ENCODE peak calls at places on chromosomes 11 and 22, in four cellular contexts. One of them, this sample, is unnamed.

GRCh38 chr11:80424012-80424695 is 983.3 kb upstream of the TENM4 start:
- DNase-seq in suprapubic skin: no peak
- DNase-seq in epithelial cell of esophagus: no peak
- DNase-seq in ureter: no peak
- DNase-seq in this sample: no peak

GRCh38 chr11:23569547-23569946 is 709.3 kb upstream of the CCDC179 start:
- DNase-seq in suprapubic skin: no peak
- DNase-seq in epithelial cell of esophagus: no peak
- DNase-seq in ureter: no peak
- DNase-seq in this sample: peak

GRCh38 chr22:25847451-25847850 is 105.5 kb downstream of the MYO18B start:
- DNase-seq in suprapubic skin: no peak
- DNase-seq in epithelial cell of esophagus: no peak
- DNase-seq in ureter: no peak
- DNase-seq in this sample: no peak

GRCh38 chr11:35045219-35045819 is 93.7 kb upstream of the CD44 start:
- DNase-seq in suprapubic skin: no peak
- DNase-seq in epithelial cell of esophagus: no peak
- DNase-seq in ureter: no peak
- DNase-seq in this sample: peak

GRCh38 chr11:63583288-63583687 is 20.1 kb upstream of the PLAAT2 start:
- DNase-seq in suprapubic skin: no peak
- DNase-seq in epithelial cell of esophagus: no peak
- DNase-seq in ureter: no peak
- DNase-seq in this sample: no peak

GRCh38 chr11:66555416-66555815 is 8.7 kb downstream of the ACTN3 start:
- DNase-seq in suprapubic skin: no peak
- DNase-seq in epithelial cell of esophagus: no peak
- DNase-seq in ureter: no peak
- DNase-seq in this sample: no peak

GRCh38 chr11:65505434-65506315 is 6.8 kb downstream of the MALAT1 start:
- DNase-seq in suprapubic skin: no peak
- DNase-seq in epithelial cell of esophagus: peak
- DNase-seq in ureter: no peak
- DNase-seq in this sample: no peak

GRCh38 chr11:85394288-85394687 is 232.9 kb downstream of the DLG2 start:
- DNase-seq in suprapubic skin: no peak
- DNase-seq in epithelial cell of esophagus: no peak
- DNase-seq in ureter: no peak
- DNase-seq in this sample: no peak

GRCh38 chr11:116963813-116964212 is 126.4 kb upstream of the APOA1 start:
- DNase-seq in suprapubic skin: no peak
- DNase-seq in epithelial cell of esophagus: no peak
- DNase-seq in ureter: no peak
- DNase-seq in this sample: no peak